ENCODE peak calls at places on chromosome 6, in four cellular contexts. Z is SK-N-SH, L is PC-3, V is HCT116. H is an unnamed sample.

GRCh38 chr6:113211185-113211584 is 646.0 kb upstream of the MARCKS start:
- DNase-seq in Z (no peak), L (no peak), V (no peak), H (no peak)

GRCh38 chr6:136728033-136728939 is 64.0 kb downstream of the MAP3K5 start:
- DNase-seq in Z (peak), L (peak), V (no peak), H (no peak)

GRCh38 chr6:150588862-150589499 is 10.7 kb upstream of the PLEKHG1 start:
- DNase-seq in Z (no peak), L (no peak), V (no peak), H (no peak)

GRCh38 chr6:104603108-104603745 is 256.5 kb downstream of the HACE1 start:
- DNase-seq in Z (no peak), L (peak), V (no peak), H (no peak)

GRCh38 chr6:127267742-127268588 is 1.3 kb downstream of the RNF146 start:
- DNase-seq in Z (peak), L (peak), V (no peak), H (peak)

GRCh38 chr6:37155394-37156312 is 14.3 kb upstream of the PIM1 start:
- DNase-seq in Z (no peak), L (no peak), V (no peak), H (no peak)

GRCh38 chr6:25172819-25173218 is 106.4 kb upstream of the CARMIL1 start:
- DNase-seq in Z (no peak), L (peak), V (no peak), H (peak)

GRCh38 chr6:170136541-170137175 is 154.2 kb downstream of the DLL1 start:
- DNase-seq in Z (no peak), L (no peak), V (no peak), H (no peak)

GRCh38 chr6:134585529-134585873 is 267.6 kb upstream of the SGK1 start:
- DNase-seq in Z (no peak), L (no peak), V (no peak), H (no peak)

GRCh38 chr6:19193624-19194023 is 643.5 kb upstream of the ID4 start:
- DNase-seq in Z (no peak), L (no peak), V (no peak), H (no peak)

GRCh38 chr6:143733500-143733899 is 55.7 kb downstream of the PHACTR2 start:
- DNase-seq in Z (no peak), L (no peak), V (no peak), H (no peak)

GRCh38 chr6:25105070-25105925 is 169.5 kb upstream of the RIPOR2 start:
- DNase-seq in Z (no peak), L (peak), V (no peak), H (no peak)

GRCh38 chr6:35568967-35569606 is 56.4 kb upstream of the TULP1 start:
- DNase-seq in Z (peak), L (peak), V (no peak), H (peak)

GRCh38 chr6:117451607-117452164 is 25.9 kb upstream of the ROS1 start:
- DNase-seq in Z (no peak), L (no peak), V (no peak), H (peak)

GRCh38 chr6:157561037-157561790 is 180.2 kb downstream of the ZDHHC14 start:
- DNase-seq in Z (no peak), L (no peak), V (no peak), H (no peak)

GRCh38 chr6:81126150-81126549 is 626.3 kb downstream of the TENT5A start:
- DNase-seq in Z (no peak), L (no peak), V (no peak), H (peak)

GRCh38 chr6:37648465-37649330 is 49.0 kb downstream of the MDGA1 start:
- DNase-seq in Z (no peak), L (no peak), V (peak), H (peak)

GRCh38 chr6:17336425-17336824 is 55.3 kb downstream of the RBM24 start:
- DNase-seq in Z (no peak), L (no peak), V (no peak), H (no peak)

GRCh38 chr6:56840467-56841371 is 114.2 kb upstream of the BEND6 start:
- DNase-seq in Z (peak), L (peak), V (no peak), H (peak)

GRCh38 chr6:95227301-95227700 is 350.0 kb upstream of the MANEA start:
- DNase-seq in Z (peak), L (no peak), V (no peak), H (no peak)

GRCh38 chr6:45555981-45556771 is 178.4 kb upstream of the SUPT3H start:
- DNase-seq in Z (no peak), L (peak), V (no peak), H (peak)

GRCh38 chr6:33453361-33454008 is 891 bp upstream of the ZBTB9 start:
- DNase-seq in Z (peak), L (no peak), V (no peak), H (peak)

GRCh38 chr6:133890941-133891813 is 2.3 kb downstream of the TCF21 start:
- DNase-seq in Z (peak), L (no peak), V (no peak), H (peak)

GRCh38 chr6:166861961-166862286 is 94.4 kb downstream of the RNASET2 start:
- DNase-seq in Z (peak), L (no peak), V (no peak), H (no peak)

DNA sequence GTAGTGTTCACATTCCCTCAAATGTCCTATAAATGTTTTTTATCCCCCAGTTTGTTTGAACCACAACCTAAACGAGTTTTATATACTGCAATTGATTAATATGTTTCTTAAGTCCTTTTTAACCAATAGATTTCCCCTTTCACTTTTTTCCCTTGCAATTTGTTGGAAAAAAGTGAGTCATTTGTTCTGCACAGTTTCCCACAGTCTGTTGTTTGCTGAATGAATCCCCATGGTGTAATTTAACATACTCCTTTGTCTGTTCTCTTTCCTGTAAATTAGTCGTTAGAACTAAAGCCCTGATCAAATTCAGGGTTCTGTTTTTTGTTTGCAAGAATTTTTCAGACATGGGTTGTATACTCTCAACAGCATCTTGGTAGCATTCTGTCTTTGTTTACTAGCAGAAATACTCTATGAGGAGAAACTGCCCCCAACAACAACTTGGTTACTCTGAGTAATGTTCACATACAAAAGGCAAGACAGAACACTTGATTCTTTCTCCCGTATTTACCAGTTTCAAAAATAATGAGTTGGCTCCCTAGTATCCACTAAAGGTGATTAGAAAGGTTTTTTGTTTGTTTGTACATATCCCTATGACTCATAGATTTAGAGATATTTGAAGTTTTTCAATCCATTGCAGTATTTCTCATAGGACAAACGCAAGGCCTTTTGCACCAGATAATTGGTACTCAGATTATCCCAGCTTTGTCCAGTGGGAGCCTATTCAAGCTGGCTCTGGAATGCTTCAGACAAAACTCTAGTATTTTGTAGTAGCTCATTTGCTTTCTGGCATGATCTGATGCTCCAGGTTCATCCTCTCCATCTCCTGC is 16.5 kb downstream of the BLOC1S5 start:
- DNase-seq in Z (no peak), L (peak), V (no peak), H (peak)
- H3K9ac ChIP-seq in Z (no peak), L (peak), V (no peak), H (no peak)

GRCh38 chr6:30511147-30511546 is 21.8 kb downstream of the HLA-E start:
- DNase-seq in Z (no peak), L (no peak), V (no peak), H (no peak)

GRCh38 chr6:30513451-30513850 is 24.1 kb downstream of the HLA-E start:
- DNase-seq in Z (no peak), L (no peak), V (no peak), H (no peak)

GRCh38 chr6:30508890-30509736 is 19.8 kb downstream of the HLA-E start:
- DNase-seq in Z (no peak), L (peak), V (no peak), H (peak)

GRCh38 chr6:30510419-30510818 is 21.1 kb downstream of the HLA-E start:
- DNase-seq in Z (no peak), L (no peak), V (no peak), H (no peak)

DNA sequence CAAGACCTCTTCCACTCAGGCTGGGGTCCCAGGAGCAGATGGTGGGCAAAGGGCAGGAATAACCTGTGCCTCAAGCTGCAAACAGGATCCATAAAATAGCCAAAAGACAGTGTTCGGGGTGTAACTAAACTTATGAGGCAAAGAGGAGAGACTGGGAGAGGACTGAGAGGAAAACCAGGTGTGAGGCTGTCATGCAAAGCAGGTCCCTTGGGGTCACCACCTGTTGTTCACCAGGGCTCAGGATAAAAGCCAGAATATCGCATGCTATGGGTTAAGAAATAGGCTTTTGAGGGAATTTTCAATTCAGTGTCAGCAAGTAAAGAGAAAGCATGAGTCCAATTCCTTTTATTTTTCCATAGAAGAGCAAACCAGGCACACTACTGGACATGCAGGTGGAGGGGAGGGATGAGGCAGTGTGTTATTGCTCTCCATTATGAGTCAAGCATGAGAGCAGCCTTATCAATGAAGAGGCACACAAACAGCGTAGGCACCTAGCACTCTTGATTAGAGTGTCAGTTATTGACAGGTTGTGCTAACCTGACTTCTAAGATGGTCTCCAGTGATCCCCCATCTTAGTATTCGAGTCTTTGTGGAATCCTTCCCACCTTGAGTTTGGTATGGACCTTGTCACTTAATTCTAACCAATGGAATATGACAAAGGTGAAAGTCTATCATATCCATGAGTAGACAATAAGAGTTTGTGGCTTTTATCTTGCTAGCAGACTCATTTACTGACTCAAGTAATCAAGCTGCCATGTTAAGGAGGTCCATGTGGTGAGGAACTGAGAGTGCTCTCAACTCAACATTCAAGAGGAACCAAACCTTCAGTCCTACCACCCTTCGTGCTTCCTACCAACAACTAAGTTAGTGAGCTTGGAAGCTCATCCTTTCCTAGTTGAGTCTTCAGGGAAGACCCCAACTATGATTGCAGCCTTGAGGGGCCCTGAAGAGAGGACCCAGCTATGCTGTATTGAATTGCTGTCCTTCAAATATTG is 18.8 kb downstream of the HLA-E start:
- DNase-seq in Z (no peak), L (no peak), V (no peak), H (no peak)
- H3K4me3 ChIP-seq in Z (no peak), L (no peak), V (no peak), H (no peak)

GRCh38 chr6:26302941-26303559 is 61.9 kb upstream of the BTN3A2 start:
- DNase-seq in Z (no peak), L (no peak), V (no peak), H (no peak)

GRCh38 chr6:26306248-26306647 is 58.8 kb upstream of the BTN3A2 start:
- DNase-seq in Z (no peak), L (no peak), V (no peak), H (no peak)

GRCh38 chr6:26304213-26305096 is 60.5 kb upstream of the BTN3A2 start:
- DNase-seq in Z (no peak), L (no peak), V (peak), H (peak)

GRCh38 chr6:26307830-26308229 is 57.2 kb upstream of the BTN3A2 start:
- DNase-seq in Z (no peak), L (peak), V (no peak), H (no peak)

DNA sequence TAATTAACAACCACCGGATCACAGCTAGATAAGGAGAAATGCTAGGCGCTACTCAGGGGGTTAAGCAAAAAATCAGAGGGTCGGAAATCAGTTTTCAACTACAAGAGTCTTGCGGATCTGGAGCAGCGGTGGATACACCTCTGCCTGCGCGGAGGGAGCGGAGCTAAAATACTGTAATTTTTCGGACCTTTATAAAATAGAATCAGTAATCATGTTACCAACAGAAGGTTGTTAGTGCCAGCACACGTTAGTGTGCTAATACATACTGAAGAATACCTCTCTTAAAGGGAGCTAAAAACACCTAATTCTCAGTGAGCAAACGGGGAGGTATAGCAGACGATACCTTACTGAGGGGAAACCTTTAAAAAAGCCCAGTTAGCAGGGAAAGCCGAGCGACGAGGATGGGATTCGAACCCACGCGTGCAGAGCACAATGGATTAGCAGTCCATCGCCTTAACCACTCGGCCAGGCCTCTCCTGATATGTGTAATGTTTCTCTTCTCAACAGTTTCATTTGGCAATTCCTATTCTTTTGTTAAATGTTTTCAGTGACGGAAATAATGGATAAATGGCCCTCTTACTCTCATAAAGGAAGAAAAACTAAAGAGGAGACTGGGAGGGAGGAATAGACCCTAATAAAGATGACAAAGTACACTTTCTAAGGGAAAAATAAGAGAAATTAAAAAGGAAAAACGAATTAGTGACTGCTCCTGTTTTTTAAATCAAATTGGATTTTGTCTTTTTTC is 59.7 kb upstream of the BTN3A2 start:
- DNase-seq in Z (no peak), L (peak), V (peak), H (peak)
- TF ChIP-seq EZH2phosphoT487 in Z (no peak), L (no peak), V (no peak), H (no peak)

GRCh38 chr6:11194399-11195274 is 37.8 kb downstream of the NEDD9 start:
- DNase-seq in Z (no peak), L (no peak), V (no peak), H (no peak)

GRCh38 chr6:11196511-11197174 is 35.8 kb downstream of the NEDD9 start:
- DNase-seq in Z (no peak), L (no peak), V (no peak), H (no peak)

GRCh38 chr6:11197846-11198245 is 34.6 kb downstream of the NEDD9 start:
- DNase-seq in Z (no peak), L (no peak), V (no peak), H (no peak)

GRCh38 chr6:11198663-11199603 is 33.5 kb downstream of the NEDD9 start:
- DNase-seq in Z (no peak), L (no peak), V (no peak), H (no peak)

GRCh38 chr6:11197175-11197535 is 35.3 kb downstream of the NEDD9 start:
- DNase-seq in Z (no peak), L (no peak), V (no peak), H (peak)
- H3K9ac ChIP-seq in Z (peak), L (no peak), V (no peak), H (no peak)

GRCh38 chr6:79869600-79870084 is 77.7 kb downstream of the ELOVL4 start:
- DNase-seq in Z (peak), L (peak), V (peak), H (peak)
- H3K4me3 ChIP-seq in Z (peak), L (peak), V (peak), H (peak)